ENCODE peak calls at places on chromosomes 16 and 17, in six cellular contexts. D is mucosa of descending colon, R is GM12865, P is H9, S is bronchial epithelial cell, Y is D721Med. W is an unnamed sample.

GRCh38 chr16:3783516-3783915 is 66.2 kb upstream of the TRAP1 start:
- DNase-seq in D (no peak), R (no peak), P (no peak), S (no peak), Y (no peak), W (no peak)

GRCh38 chr17:74282587-74283370 is 8.7 kb downstream of the DNAI2 start:
- DNase-seq in D (no peak), R (peak), P (no peak), S (peak), Y (no peak), W (no peak)

GRCh38 chr16:21645261-21645721 is 7.1 kb downstream of the IGSF6 start:
- DNase-seq in D (no peak), R (peak), P (no peak), S (no peak), Y (no peak), W (peak)

GRCh38 chr17:11006530-11006929 is 168.6 kb upstream of the PIRT start:
- DNase-seq in D (no peak), R (no peak), P (no peak), S (no peak), Y (no peak), W (no peak)

GRCh38 chr17:64509179-64509578 is 2.4 kb downstream of the CEP95 start:
- DNase-seq in D (no peak), R (no peak), P (no peak), S (no peak), Y (no peak), W (no peak)

GRCh38 chr17:82559779-82560642 is 40.5 kb downstream of the FOXK2 start:
- DNase-seq in D (no peak), R (no peak), P (no peak), S (no peak), Y (no peak), W (no peak)

GRCh38 chr17:33523577-33523981 is 230.5 kb upstream of the ASIC2 start:
- DNase-seq in D (no peak), R (peak), P (no peak), S (no peak), Y (no peak), W (no peak)

GRCh38 chr16:84618428-84619102 is 687 bp upstream of the COTL1 start:
- DNase-seq in D (no peak), R (no peak), P (peak), S (peak), Y (no peak), W (no peak)

GRCh38 chr17:40309031-40309937 is at the start of gene RARA:
- DNase-seq in D (peak), R (peak), P (peak), S (no peak), Y (no peak), W (no peak)

GRCh38 chr17:75878174-75878998 is at the start of gene TRIM47:
- DNase-seq in D (peak), R (no peak), P (peak), S (peak), Y (no peak), W (no peak)

DNA sequence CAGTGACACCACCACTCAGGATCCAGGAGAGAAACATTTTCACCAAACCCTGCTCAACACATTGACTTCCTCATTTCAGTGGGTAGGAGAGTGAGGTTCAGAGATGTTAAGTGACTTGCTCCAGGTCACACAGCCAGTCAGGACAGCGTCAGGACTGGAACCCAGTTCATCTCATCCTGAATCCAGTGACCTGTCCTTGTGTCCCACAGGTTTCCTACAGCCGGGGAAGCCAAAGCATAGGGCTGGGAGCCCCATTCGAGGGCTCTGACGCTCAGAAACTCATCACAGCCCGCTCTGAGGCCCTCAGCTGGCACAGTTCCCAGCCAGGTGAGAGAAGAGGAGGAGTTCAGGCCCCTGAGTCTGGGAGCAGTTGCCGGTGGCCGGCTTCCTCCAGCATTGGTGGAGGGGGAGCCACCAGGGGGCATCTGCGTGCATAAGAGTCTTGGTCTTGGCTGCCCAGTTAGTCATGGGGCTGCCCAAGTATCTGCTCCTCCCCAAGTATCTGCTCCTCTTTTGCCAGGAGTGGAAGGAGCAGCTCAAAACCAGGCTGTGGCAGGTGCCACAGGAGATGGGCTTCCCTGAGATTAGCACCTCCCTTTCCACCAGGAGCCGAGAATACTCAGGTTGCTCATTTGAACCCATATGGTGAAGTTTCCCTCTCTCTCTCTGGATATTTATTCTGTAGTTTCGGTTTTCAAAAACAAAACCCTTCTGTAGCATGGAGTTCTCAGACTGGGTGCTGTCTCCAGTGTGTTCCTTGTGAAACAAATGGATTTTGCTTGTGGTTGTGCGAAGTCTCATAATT is 56.0 kb downstream of the TNFRSF13B start:
- DNase-seq in D (peak), R (peak), P (peak), S (peak), Y (no peak), W (peak)
- TF ChIP-seq CTCF in D (no peak), R (peak), P (peak), S (peak), Y (peak), W (peak)

GRCh38 chr17:12667299-12667958 is 1.7 kb downstream of the MYOCD start:
- DNase-seq in D (no peak), R (peak), P (peak), S (peak), Y (no peak), W (no peak)
- TF ChIP-seq CTCF in D (no peak), R (peak), P (peak), S (peak), Y (peak), W (peak)

GRCh38 chr17:19812407-19812806 is 55.3 kb downstream of the ULK2 start:
- DNase-seq in D (no peak), R (no peak), P (no peak), S (no peak), Y (no peak), W (no peak)
- TF ChIP-seq CTCF in D (no peak), R (peak), P (peak), S (peak), Y (peak), W (peak)

DNA sequence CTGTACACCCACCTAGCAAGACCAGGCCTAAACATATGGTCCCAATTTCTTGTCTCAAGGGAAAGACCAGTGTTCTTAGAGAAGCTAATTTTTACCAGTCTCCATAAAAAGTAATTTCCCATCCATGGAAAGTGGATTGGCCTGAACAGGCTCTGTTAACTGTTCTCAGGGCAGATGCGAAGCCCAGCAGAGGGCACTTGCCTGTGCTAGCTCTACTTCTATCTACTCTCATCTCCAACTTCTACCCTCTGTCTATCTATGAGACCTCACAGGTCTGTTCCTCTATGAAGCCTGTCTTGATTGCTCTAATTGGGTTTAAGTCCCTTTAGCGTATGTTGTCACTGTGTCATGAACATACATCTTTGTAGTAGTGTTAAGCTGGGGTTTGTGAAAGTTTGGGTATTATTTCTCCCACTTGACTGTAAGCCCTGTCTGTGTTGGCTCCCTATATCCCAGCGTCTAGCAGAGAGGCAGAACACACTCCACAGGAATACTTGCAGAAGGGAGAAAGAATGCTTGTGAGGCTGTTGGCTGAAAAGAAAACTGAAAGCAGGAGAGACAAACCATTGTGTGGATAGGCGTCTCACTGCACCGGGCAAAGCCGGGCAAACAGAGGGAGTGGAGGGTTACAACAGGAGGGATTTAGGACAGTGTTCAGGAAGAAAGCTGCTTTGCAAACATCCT is 167.2 kb upstream of the MAF start:
- DNase-seq in D (peak), R (peak), P (no peak), S (peak), Y (no peak), W (no peak)
- TF ChIP-seq CTCF in D (no peak), R (peak), P (peak), S (peak), Y (peak), W (peak)

GRCh38 chr17:63347475-63347874 is 98.6 kb downstream of the CYB561 start:
- DNase-seq in D (no peak), R (no peak), P (no peak), S (no peak), Y (no peak), W (no peak)

GRCh38 chr17:63354251-63354650 is 91.9 kb downstream of the CYB561 start:
- DNase-seq in D (no peak), R (no peak), P (no peak), S (no peak), Y (no peak), W (no peak)

GRCh38 chr17:63345598-63345997 is 100.5 kb downstream of the CYB561 start:
- DNase-seq in D (no peak), R (no peak), P (no peak), S (no peak), Y (no peak), W (no peak)

GRCh38 chr17:63350364-63350763 is 95.7 kb downstream of the CYB561 start:
- DNase-seq in D (no peak), R (no peak), P (no peak), S (no peak), Y (no peak), W (no peak)

DNA sequence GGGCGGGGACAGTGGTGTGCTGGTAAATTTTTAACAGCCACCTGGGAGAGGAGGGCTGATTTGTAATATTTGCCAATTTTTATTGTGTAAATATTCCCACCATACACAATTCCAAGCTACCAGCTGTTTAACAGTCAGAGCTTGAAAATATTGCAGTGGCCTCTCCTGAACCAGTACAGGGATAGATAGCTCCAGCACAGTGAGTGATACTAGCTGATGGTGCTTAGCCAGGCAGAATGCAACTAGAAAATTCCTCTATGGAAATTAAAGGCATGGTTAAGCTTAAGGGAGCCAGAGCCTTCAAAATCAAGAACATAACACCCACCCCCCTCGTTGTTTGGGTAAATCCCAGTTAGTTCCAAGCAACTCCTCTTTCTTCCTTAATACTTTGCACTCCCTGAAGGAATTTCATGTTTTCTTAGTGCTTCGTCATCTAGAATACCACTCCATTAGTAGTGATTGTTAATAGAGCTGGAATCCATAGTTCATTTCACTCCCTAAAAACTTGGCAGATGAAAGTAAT is 96.6 kb downstream of the CYB561 start:
- DNase-seq in D (no peak), R (no peak), P (no peak), S (no peak), Y (no peak), W (no peak)
- TF ChIP-seq CTCF in D (no peak), R (no peak), P (no peak), S (no peak), Y (no peak), W (no peak)

GRCh38 chr16:82748026-82748425 is 121.3 kb downstream of the CDH13 start:
- DNase-seq in D (no peak), R (no peak), P (no peak), S (no peak), Y (no peak), W (no peak)
- TF ChIP-seq CTCF in D (no peak), R (no peak), P (no peak), S (peak), Y (no peak), W (no peak)

GRCh38 chr17:28675485-28675884 is 13.5 kb downstream of the SUPT6H start:
- DNase-seq in D (no peak), R (no peak), P (no peak), S (no peak), Y (no peak), W (no peak)

GRCh38 chr17:28675980-28676379 is 14.0 kb downstream of the SUPT6H start:
- DNase-seq in D (peak), R (peak), P (no peak), S (peak), Y (no peak), W (no peak)
- TF ChIP-seq CTCF in D (no peak), R (peak), P (peak), S (peak), Y (peak), W (peak)

GRCh38 chr17:49447603-49448325 is 33.1 kb upstream of the PHB1 start:
- DNase-seq in D (no peak), R (no peak), P (no peak), S (no peak), Y (no peak), W (no peak)
- TF ChIP-seq CTCF in D (no peak), R (no peak), P (peak), S (no peak), Y (no peak), W (no peak)

W was measured in GM12864.